ENCODE peak calls at places on chromosomes 5 and 9, in seven cellular contexts. One of them, this sample, is unnamed.

GRCh38 chr5:172004824-172005237 is 1.6 kb downstream of the FBXW11 start:
- DNase-seq in GM12865: peak; percentile 50
- DNase-seq in fibroblast of mammary gland: peak; percentile 45
- DNase-seq in mucosa of descending colon: no peak
- DNase-seq in colonic mucosa: no peak
- DNase-seq in OCI-LY7: peak; percentile 41
- DNase-seq in fibroblast of pulmonary artery: no peak
- DNase-seq in this sample: peak; percentile 12

GRCh38 chr9:16530669-16531461 is 339.6 kb downstream of the BNC2 start:
- DNase-seq in fibroblast of pulmonary artery: peak; percentile 29
- DNase-seq in fibroblast of mammary gland: peak; percentile 76
- DNase-seq in colonic mucosa: no peak
- DNase-seq in mucosa of descending colon: peak; percentile 35
- DNase-seq in OCI-LY7: no peak
- DNase-seq in GM12865: peak; percentile 31
- DNase-seq in this sample: peak; percentile 90

GRCh38 chr5:73900566-73900965 is 274.6 kb downstream of the ARHGEF28 start:
- DNase-seq in mucosa of descending colon: no peak
- DNase-seq in OCI-LY7: no peak
- DNase-seq in colonic mucosa: no peak
- DNase-seq in fibroblast of pulmonary artery: no peak
- DNase-seq in GM12865: no peak
- DNase-seq in fibroblast of mammary gland: no peak
- DNase-seq in this sample: no peak

GRCh38 chr5:21615195-21615765 is 1237.9 kb downstream of the CDH12 start:
- DNase-seq in GM12865: no peak
- DNase-seq in fibroblast of pulmonary artery: no peak
- DNase-seq in mucosa of descending colon: no peak
- DNase-seq in OCI-LY7: no peak
- DNase-seq in fibroblast of mammary gland: no peak
- DNase-seq in colonic mucosa: no peak
- DNase-seq in this sample: no peak

GRCh38 chr5:148186248-148187003 is 16.4 kb upstream of the SPINK6 start:
- DNase-seq in colonic mucosa: no peak
- DNase-seq in fibroblast of mammary gland: peak; percentile 83
- DNase-seq in fibroblast of pulmonary artery: peak; percentile 76
- DNase-seq in OCI-LY7: no peak
- DNase-seq in mucosa of descending colon: no peak
- DNase-seq in GM12865: peak; percentile 14
- DNase-seq in this sample: peak; percentile 99

GRCh38 chr5:57174128-57174849 is 430 bp downstream of the GPBP1 start:
- DNase-seq in fibroblast of pulmonary artery: peak; percentile 22
- DNase-seq in mucosa of descending colon: no peak
- DNase-seq in colonic mucosa: no peak
- DNase-seq in GM12865: peak; percentile 63
- DNase-seq in fibroblast of mammary gland: no peak
- DNase-seq in OCI-LY7: peak; percentile 69
- DNase-seq in this sample: no peak

GRCh38 chr5:175236176-175236575 is 207.8 kb downstream of the DRD1 start:
- DNase-seq in mucosa of descending colon: no peak
- DNase-seq in fibroblast of mammary gland: no peak
- DNase-seq in fibroblast of pulmonary artery: no peak
- DNase-seq in OCI-LY7: no peak
- DNase-seq in GM12865: no peak
- DNase-seq in colonic mucosa: no peak
- DNase-seq in this sample: no peak

GRCh38 chr9:131237311-131237710 is 39.0 kb downstream of the FAM78A start:
- DNase-seq in fibroblast of pulmonary artery: no peak
- DNase-seq in OCI-LY7: no peak
- DNase-seq in colonic mucosa: no peak
- DNase-seq in GM12865: no peak
- DNase-seq in mucosa of descending colon: no peak
- DNase-seq in fibroblast of mammary gland: no peak
- DNase-seq in this sample: no peak

DNA sequence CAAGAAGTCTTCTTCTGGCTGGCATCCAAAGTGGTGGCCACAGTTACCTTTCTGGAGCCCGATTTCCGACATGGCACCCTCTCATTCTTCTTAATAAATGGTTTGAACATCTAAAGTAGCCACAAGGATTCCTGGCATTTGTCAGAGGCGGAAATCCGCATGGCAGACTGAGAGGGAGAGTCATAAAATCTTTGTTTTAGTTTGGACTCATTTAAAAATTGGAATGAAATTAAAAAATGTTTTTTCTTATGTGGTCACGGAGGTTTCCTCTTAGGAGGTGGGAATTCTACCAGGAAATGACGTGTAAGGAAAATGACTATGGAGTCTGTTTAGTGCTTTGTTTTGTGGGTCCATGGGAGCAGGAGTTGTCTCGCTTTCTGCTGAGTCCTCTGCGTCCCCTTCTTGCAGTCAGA is 133.0 kb upstream of the PTCH1 start:
- DNase-seq in colonic mucosa: no peak
- DNase-seq in fibroblast of mammary gland: no peak
- DNase-seq in OCI-LY7: no peak
- DNase-seq in mucosa of descending colon: no peak
- DNase-seq in GM12865: no peak
- DNase-seq in fibroblast of pulmonary artery: no peak
- DNase-seq in this sample: no peak
- H3K4me3 ChIP-seq in colonic mucosa: no peak overlapping the region
- H3K4me3 ChIP-seq in fibroblast of mammary gland: no peak overlapping the region
- H3K4me3 ChIP-seq in OCI-LY7: no peak overlapping the region
- H3K4me3 ChIP-seq in mucosa of descending colon: no peak overlapping the region
- H3K4me3 ChIP-seq in GM12865: no peak overlapping the region
- H3K4me3 ChIP-seq in fibroblast of pulmonary artery: no peak overlapping the region
- H3K4me3 ChIP-seq in this sample: no peak overlapping the region

DNA sequence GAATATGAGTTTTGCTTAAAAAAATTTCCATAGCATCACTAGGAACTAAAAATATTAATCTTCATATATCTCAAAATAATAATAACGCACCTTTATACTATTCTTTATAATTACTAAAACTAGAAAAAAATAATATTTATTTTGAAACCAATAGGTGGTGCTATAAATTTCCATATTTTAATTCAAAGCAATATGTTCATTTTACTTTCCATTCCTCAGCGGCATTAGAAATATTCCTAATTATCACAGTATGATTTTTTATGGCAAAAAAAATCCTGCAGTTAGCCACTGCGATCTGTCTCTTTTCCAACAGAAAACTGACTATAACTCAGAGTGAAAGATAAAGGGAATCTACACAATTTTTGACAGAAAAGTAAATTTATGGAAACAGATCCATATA is 167.4 kb upstream of the MPDZ start:
- DNase-seq in mucosa of descending colon: no peak
- DNase-seq in GM12865: no peak
- DNase-seq in fibroblast of mammary gland: no peak
- DNase-seq in fibroblast of pulmonary artery: peak; percentile 34
- DNase-seq in colonic mucosa: no peak
- DNase-seq in OCI-LY7: no peak
- DNase-seq in this sample: peak; percentile 8
- TF ChIP-seq CTCF in mucosa of descending colon: no peak
- TF ChIP-seq CTCF in GM12865: no peak
- TF ChIP-seq CTCF in fibroblast of mammary gland: no peak
- TF ChIP-seq CTCF in fibroblast of pulmonary artery: peak; percentile 5
- TF ChIP-seq CTCF in colonic mucosa: no peak
- TF ChIP-seq CTCF in OCI-LY7: peak; percentile 54
- TF ChIP-seq CTCF in this sample: no peak

GRCh38 chr5:119418782-119419101 is 33.6 kb upstream of the HSD17B4 start:
- DNase-seq in colonic mucosa: no peak
- DNase-seq in fibroblast of pulmonary artery: no peak
- DNase-seq in fibroblast of mammary gland: no peak
- DNase-seq in mucosa of descending colon: no peak
- DNase-seq in OCI-LY7: peak; percentile 37
- DNase-seq in GM12865: peak; percentile 62
- DNase-seq in this sample: peak; percentile 32
- H3K4me3 ChIP-seq in colonic mucosa: no peak overlapping the region
- H3K4me3 ChIP-seq in fibroblast of pulmonary artery: no peak overlapping the region
- H3K4me3 ChIP-seq in fibroblast of mammary gland: no peak overlapping the region
- H3K4me3 ChIP-seq in mucosa of descending colon: no peak overlapping the region
- H3K4me3 ChIP-seq in OCI-LY7: no peak overlapping the region
- H3K4me3 ChIP-seq in GM12865: no peak overlapping the region
- H3K4me3 ChIP-seq in this sample: no peak overlapping the region

DNA sequence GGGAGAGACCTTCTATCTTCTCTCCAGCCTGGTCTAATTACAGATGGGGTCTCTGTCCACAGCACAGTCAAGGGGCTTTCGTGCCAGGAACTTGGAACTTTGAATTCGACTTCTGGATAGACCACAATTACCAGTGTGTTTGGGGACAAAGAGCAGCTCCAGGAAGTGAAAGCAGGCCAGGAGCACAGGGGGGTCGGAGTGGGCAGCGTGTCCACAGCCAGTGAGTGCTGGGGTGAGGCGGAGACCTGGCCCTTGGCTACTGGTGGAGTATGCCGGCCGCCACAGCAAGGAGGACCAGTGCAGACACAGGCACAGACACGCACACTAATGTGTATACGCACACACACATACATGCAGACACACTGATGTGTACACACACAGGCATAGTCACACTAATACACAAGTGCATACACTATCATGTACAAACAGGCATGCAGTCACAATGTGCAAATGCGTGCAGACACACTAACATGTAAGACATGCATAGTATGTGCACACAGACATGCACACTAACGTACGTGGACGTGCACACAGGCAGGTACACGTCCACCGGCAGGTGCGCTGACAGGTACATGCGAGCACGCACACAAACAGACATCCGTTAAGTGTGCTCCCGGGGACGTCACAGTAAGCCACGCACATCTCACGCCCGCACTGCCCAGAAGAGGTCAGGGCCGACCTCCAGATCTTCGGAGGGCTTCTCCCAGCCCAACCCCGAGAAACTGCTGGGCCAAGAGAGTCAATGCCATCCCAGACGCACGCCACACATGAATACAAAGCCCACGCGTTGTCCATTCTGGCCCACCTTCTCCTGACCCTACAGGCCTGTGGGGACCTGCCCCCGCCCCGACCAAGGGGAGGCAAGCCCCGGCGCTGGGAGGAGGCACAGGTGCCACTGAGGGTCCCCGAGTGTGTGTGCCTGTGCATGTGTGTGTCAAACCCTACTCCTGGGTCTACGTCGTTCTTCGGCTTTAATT is 46.5 kb downstream of the NKD2 start:
- DNase-seq in GM12865: no peak
- DNase-seq in OCI-LY7: no peak
- DNase-seq in colonic mucosa: no peak
- DNase-seq in mucosa of descending colon: peak; percentile 41
- DNase-seq in fibroblast of mammary gland: no peak
- DNase-seq in fibroblast of pulmonary artery: no peak
- DNase-seq in this sample: no peak
- TF ChIP-seq CTCF in GM12865: no peak
- TF ChIP-seq CTCF in OCI-LY7: no peak
- TF ChIP-seq CTCF in colonic mucosa: no peak
- TF ChIP-seq CTCF in mucosa of descending colon: no peak
- TF ChIP-seq CTCF in fibroblast of mammary gland: no peak
- TF ChIP-seq CTCF in fibroblast of pulmonary artery: no peak
- TF ChIP-seq CTCF in this sample: no peak

GRCh38 chr5:140967226-140967893 is 1.1 kb downstream of the PCDHAC2 start:
- DNase-seq in GM12865: no peak
- DNase-seq in colonic mucosa: no peak
- DNase-seq in fibroblast of pulmonary artery: no peak
- DNase-seq in mucosa of descending colon: no peak
- DNase-seq in fibroblast of mammary gland: no peak
- DNase-seq in OCI-LY7: no peak
- DNase-seq in this sample: no peak
- H3K4me3 ChIP-seq in GM12865: no peak overlapping the region
- H3K4me3 ChIP-seq in colonic mucosa: no peak overlapping the region
- H3K4me3 ChIP-seq in fibroblast of pulmonary artery: no peak overlapping the region
- H3K4me3 ChIP-seq in mucosa of descending colon: no peak overlapping the region
- H3K4me3 ChIP-seq in fibroblast of mammary gland: no peak overlapping the region
- H3K4me3 ChIP-seq in OCI-LY7: no peak overlapping the region
- H3K4me3 ChIP-seq in this sample: peak overlapping the region; percentile 55

DNA sequence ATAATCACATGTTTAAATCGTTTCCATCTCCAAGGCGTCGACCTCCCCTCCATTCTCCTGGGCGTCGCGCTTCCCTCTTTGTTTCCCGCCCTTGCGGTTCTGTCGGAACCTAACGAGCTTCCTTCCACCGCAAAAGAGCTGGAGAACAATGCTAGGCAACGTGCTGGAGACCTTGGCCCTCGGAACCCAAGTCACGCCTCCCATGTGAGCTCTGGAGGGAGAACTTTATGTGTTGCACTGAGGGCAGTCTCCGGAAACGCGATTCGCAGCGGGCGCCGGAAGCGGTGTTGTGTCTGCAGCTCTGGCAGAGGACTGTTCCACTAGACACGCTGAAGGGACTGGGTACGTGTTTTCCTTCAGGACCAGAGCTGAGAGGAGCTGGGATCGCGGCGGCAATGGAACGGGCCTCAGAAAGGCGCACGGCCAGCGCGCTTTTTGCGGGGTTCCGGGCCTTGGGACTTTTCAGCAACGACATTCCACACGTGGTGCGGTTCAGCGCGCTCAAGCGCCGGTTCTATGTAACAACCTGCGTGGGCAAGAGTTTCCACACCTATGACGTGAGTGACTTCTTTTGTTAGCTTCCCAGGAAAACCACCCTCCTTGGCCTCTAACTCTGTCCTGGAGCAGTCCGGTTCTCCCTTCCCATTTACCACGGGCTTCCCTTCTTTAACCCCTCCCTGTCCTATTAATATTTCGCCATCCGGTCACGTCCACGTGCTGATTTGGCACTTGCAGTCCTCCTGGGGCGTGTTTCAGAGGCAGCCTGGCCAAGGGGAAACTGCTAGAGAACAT is at the start of gene WDR36:
- DNase-seq in fibroblast of pulmonary artery: peak; percentile 96
- DNase-seq in fibroblast of mammary gland: peak; percentile 93
- DNase-seq in GM12865: peak; percentile 95
- DNase-seq in colonic mucosa: peak; percentile 93
- DNase-seq in OCI-LY7: peak; percentile 94
- DNase-seq in mucosa of descending colon: peak; percentile 91
- DNase-seq in this sample: peak; percentile 80
- TF ChIP-seq CTCF in fibroblast of pulmonary artery: no peak
- TF ChIP-seq CTCF in fibroblast of mammary gland: no peak
- TF ChIP-seq CTCF in GM12865: no peak
- TF ChIP-seq CTCF in colonic mucosa: no peak
- TF ChIP-seq CTCF in OCI-LY7: no peak
- TF ChIP-seq CTCF in mucosa of descending colon: no peak
- TF ChIP-seq CTCF in this sample: no peak

This sample was measured in bronchial epithelial cell.